ENCODE peak calls at places on chromosomes 7 and 10, in four cellular contexts. R is NB4, N is HCT116, M is choroid plexus epithelial cell. W is an unnamed sample.

GRCh38 chr7:17934094-17934493 is 6.2 kb downstream of the SNX13 start:
- DNase-seq in N (no peak), R (no peak), M (no peak), W (no peak)

GRCh38 chr7:93461350-93461749 is 113.2 kb downstream of the CALCR start:
- DNase-seq in N (no peak), M (peak; percentile 7), R (peak; percentile 32), W (no peak)

GRCh38 chr10:77297370-77297692 is 340.3 kb downstream of the KCNMA1 start:
- DNase-seq in M (peak; percentile 34), R (no peak), N (no peak), W (no peak)

GRCh38 chr10:112421731-112422130 is 25.0 kb downstream of the ZDHHC6 start:
- DNase-seq in R (no peak), M (peak; percentile 70), N (no peak), W (no peak)

GRCh38 chr10:68188835-68189234 is 43.1 kb downstream of the ATOH7 start:
- DNase-seq in R (no peak), M (no peak), N (no peak), W (no peak)

GRCh38 chr10:102633282-102633681 is 11.0 kb upstream of the TRIM8 start:
- DNase-seq in M (peak; percentile 58), N (no peak), R (peak; percentile 98), W (no peak)

GRCh38 chr7:25775999-25776736 is 375.8 kb upstream of the NFE2L3 start:
- DNase-seq in R (no peak), N (no peak), M (no peak), W (no peak)

GRCh38 chr10:93821051-93821772 is 63.5 kb downstream of the LGI1 start:
- DNase-seq in M (peak; percentile 78), N (peak; percentile 36), R (peak; percentile 36), W (no peak)

GRCh38 chr7:17939670-17940301 is 508 bp downstream of the SNX13 start:
- DNase-seq in N (no peak), M (peak; percentile 27), R (peak; percentile 75), W (no peak)

GRCh38 chr10:128036746-128037542 is 89.3 kb downstream of the MKI67 start:
- DNase-seq in N (peak; percentile 10), M (peak; percentile 49), R (no peak), W (no peak)

GRCh38 chr10:121138112-121138860 is 287.1 kb downstream of the WDR11 start:
- DNase-seq in R (no peak), N (no peak), M (no peak), W (no peak)

GRCh38 chr7:152989889-152990380 is 230.4 kb downstream of the ACTR3B start:
- DNase-seq in R (no peak), M (peak; percentile 14), N (no peak), W (no peak)

GRCh38 chr10:89867964-89868363 is 166.6 kb downstream of the KIF20B start:
- DNase-seq in N (peak; percentile 15), R (no peak), M (peak; percentile 64), W (no peak)

GRCh38 chr10:14422431-14422830 is 91.7 kb upstream of the FRMD4A start:
- DNase-seq in M (no peak), N (no peak), R (no peak), W (no peak)

GRCh38 chr7:138608292-138608691 is 92.9 kb downstream of the SVOPL start:
- DNase-seq in M (peak; percentile 77), N (no peak), R (no peak), W (no peak)

GRCh38 chr10:30862486-30862885 is 169.2 kb downstream of the ZNF438 start:
- DNase-seq in R (peak; percentile 90), M (peak; percentile 93), N (no peak), W (no peak)

GRCh38 chr7:101235050-101235449 is 2.6 kb downstream of the CLDN15 start:
- DNase-seq in M (no peak), R (peak; percentile 62), N (no peak), W (no peak)
- TF ChIP-seq CTCF in M (peak; percentile 54), R (peak; percentile 64), N (no peak), W (no peak)

DNA sequence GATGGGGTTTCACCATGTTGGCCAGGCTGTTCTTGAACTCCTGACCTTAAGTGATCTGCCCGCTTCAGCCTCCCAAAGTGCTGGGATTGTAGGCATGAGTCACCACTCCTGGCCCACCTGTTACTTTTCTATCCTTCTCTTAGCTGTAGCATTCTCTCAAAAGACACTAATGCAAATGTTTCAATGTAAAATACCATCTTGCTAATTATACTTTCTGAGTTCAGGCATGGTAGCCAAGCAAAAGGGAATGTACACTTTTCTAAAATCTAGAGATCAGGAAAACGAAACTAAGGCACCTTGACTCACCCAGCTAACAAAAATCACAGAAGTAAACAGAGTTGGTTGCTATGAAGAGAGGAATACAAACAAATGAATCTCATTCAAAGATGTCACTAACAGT is 401.0 kb upstream of the NRP1 start:
- DNase-seq in M (peak; percentile 37), R (no peak), N (no peak), W (no peak)
- TF ChIP-seq CTCF in M (no peak), R (no peak), N (no peak), W (no peak)

GRCh38 chr10:70364772-70365091 is 17.7 kb downstream of the LRRC20 start:
- DNase-seq in M (no peak), N (no peak), R (no peak), W (no peak)
- TF ChIP-seq CTCF in M (no peak), N (no peak), R (no peak), W (peak; percentile 6)

GRCh38 chr10:131901181-131901829 is 497 bp downstream of the PPP2R2D start:
- DNase-seq in N (no peak), M (peak; percentile 21), R (peak; percentile 63), W (no peak)

GRCh38 chr10:131898713-131899112 is 2.1 kb upstream of the PPP2R2D start:
- DNase-seq in R (peak; percentile 53), N (no peak), M (no peak), W (no peak)

GRCh38 chr10:131900350-131901152 is at the start of gene PPP2R2D:
- DNase-seq in M (peak; percentile 90), N (peak; percentile 70), R (peak; percentile 96), W (peak; percentile 97)

GRCh38 chr10:131899116-131899690 is 1.6 kb upstream of the PPP2R2D start:
- DNase-seq in M (no peak), N (no peak), R (no peak), W (no peak)

DNA sequence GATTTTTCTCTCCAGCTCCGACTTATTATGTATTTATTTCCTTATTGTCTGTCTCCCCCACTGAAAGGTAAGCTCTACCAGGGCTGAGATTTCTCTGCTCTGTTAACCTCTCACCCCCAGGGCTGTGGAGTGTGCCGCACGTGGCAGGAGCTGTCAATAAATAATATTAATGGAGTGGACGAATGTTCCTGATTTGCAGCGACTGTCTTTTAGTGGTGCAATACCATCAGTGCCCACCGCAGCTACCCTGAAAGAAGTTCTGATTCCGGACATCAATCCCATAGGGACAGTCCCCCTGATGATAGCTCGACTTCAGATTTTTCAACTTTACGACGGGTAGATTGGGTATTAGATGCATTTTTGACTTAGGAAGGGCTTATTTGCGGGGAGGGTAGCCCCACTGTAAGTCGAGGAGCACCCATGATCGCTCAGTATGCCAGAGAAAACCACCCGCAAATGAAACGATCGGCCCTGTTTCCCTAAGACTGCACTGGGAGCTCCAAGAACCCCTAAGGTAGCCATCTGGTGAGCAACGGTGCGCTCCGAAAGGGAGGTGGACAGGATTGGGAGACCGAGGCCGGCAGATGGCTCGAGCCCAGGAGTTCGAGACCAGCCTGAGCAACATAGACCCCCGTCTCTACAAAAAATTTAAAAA is 986 bp upstream of the PPP2R2D start:
- DNase-seq in M (no peak), R (peak; percentile 75), N (no peak), W (no peak)
- TF ChIP-seq CTCF in M (no peak), R (peak; percentile 10), N (no peak), W (peak; percentile 32)

DNA sequence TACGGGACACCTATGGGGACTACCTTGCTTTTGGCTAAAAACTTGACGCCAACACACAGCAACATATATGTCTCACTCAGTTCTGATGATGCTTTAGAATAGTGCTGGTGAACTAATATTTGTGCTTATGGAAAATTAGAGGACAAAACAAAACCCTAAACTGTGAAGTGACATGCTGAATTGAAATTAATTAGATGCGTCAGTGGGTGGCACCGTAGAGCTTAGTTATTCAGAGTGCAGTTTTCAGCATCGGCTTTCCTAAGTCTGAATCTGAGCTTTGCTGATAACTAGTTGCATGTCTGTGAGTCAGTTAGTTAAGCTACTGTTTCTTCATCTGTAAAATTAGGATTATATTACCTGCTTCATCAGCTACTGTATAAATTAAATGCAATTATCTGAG is 245.0 kb upstream of the SORCS1 start:
- DNase-seq in N (no peak), M (peak; percentile 70), R (peak; percentile 51), W (no peak)
- TF ChIP-seq CTCF in N (no peak), M (peak; percentile 58), R (peak; percentile 16), W (no peak)

GRCh38 chr7:51316262-51316665 is 345 bp downstream of the COBL start:
- DNase-seq in M (no peak), N (no peak), R (no peak), W (peak; percentile 55)
- TF ChIP-seq CTCF in M (no peak), N (no peak), R (no peak), W (no peak)

W was measured in mesothelial cell of epicardium.